ENCODE peak calls at places on chromosome 2, in five cellular contexts. U, K, B, Q and L are unnamed samples.

GRCh38 chr2:133417410-133417809 is 150.9 kb downstream of the NCKAP5 start:
- DNase-seq in U (no peak), B (no peak), K (peak), Q (no peak), L (no peak)

GRCh38 chr2:196478588-196478987 is 160.9 kb upstream of the CCDC150 start:
- DNase-seq in B (no peak), U (no peak), K (no peak), Q (no peak), L (no peak)

GRCh38 chr2:119114266-119114665 is 44.3 kb downstream of the C1QL2 start:
- DNase-seq in B (no peak), Q (no peak), U (no peak), K (peak), L (no peak)

GRCh38 chr2:109123586-109124201 is 5.3 kb upstream of the SH3RF3 start:
- DNase-seq in Q (no peak), K (no peak), B (no peak), U (no peak), L (no peak)

GRCh38 chr2:109615637-109616144 is 1.5 kb downstream of the SOWAHC start:
- DNase-seq in U (no peak), B (no peak), K (peak), Q (no peak), L (no peak)

GRCh38 chr2:67159929-67160328 is 237.2 kb upstream of the ETAA1 start:
- DNase-seq in B (no peak), U (no peak), Q (peak), K (no peak), L (peak)

GRCh38 chr2:239444626-239445625 is 44.1 kb upstream of the HDAC4 start:
- DNase-seq in K (no peak), B (no peak), Q (no peak), U (no peak), L (peak)

GRCh38 chr2:141399270-141399669 is 731.5 kb downstream of the LRP1B start:
- DNase-seq in K (peak), U (no peak), B (no peak), Q (no peak), L (peak)

GRCh38 chr2:235623052-235623451 is 129.2 kb downstream of the AGAP1 start:
- DNase-seq in B (no peak), K (no peak), U (no peak), Q (no peak), L (no peak)

GRCh38 chr2:18544171-18544570 is 16.3 kb downstream of the RDH14 start:
- DNase-seq in K (no peak), Q (no peak), B (no peak), U (no peak), L (peak)

GRCh38 chr2:212845941-212846340 is 305.5 kb downstream of the IKZF2 start:
- DNase-seq in U (no peak), K (no peak), B (no peak), Q (peak), L (peak)

GRCh38 chr2:129233751-129234406 is 745.6 kb upstream of the RAB6C start:
- DNase-seq in B (no peak), Q (no peak), K (no peak), U (no peak), L (peak)

GRCh38 chr2:176139170-176139611 is 9.7 kb downstream of the HOXD8 start:
- DNase-seq in K (peak), U (no peak), B (no peak), Q (no peak), L (peak)

GRCh38 chr2:86020984-86021383 is 84.7 kb downstream of the POLR1A start:
- DNase-seq in B (no peak), K (no peak), Q (no peak), U (no peak), L (no peak)

GRCh38 chr2:191486584-191487320 is 191.2 kb upstream of the NABP1 start:
- DNase-seq in K (no peak), U (peak), Q (peak), B (peak), L (peak)

GRCh38 chr2:8627019-8627691 is 54.7 kb upstream of the ID2 start:
- DNase-seq in B (no peak), K (no peak), Q (no peak), U (no peak), L (no peak)

GRCh38 chr2:223100061-223100511 is 48.1 kb downstream of the KCNE4 start:
- DNase-seq in K (no peak), B (no peak), Q (no peak), U (no peak), L (peak)

GRCh38 chr2:10452334-10452733 is 4.2 kb upstream of the ODC1 start:
- DNase-seq in B (no peak), U (no peak), Q (peak), K (no peak), L (peak)

GRCh38 chr2:154924531-154924930 is 226.0 kb downstream of the KCNJ3 start:
- DNase-seq in U (no peak), B (no peak), Q (no peak), K (no peak), L (no peak)

GRCh38 chr2:4354678-4355077 is 651.3 kb downstream of the DCDC2C start:
- DNase-seq in Q (no peak), K (peak), U (no peak), B (no peak), L (no peak)

GRCh38 chr2:206800501-206801416 is 35.4 kb downstream of the FASTKD2 start:
- DNase-seq in Q (peak), U (peak), K (peak), B (peak), L (peak)

GRCh38 chr2:2621855-2622254 is 290.8 kb upstream of the MYT1L start:
- DNase-seq in B (no peak), Q (no peak), U (no peak), K (peak), L (no peak)

GRCh38 chr2:116511426-116511825 is 1303.1 kb upstream of the DDX18 start:
- DNase-seq in K (no peak), U (no peak), B (no peak), Q (no peak), L (no peak)

GRCh38 chr2:112706170-112706664 is 14.6 kb upstream of the NT5DC4 start:
- DNase-seq in B (no peak), U (no peak), K (no peak), Q (no peak), L (no peak)

GRCh38 chr2:168816369-168816768 is 13.9 kb downstream of the NOSTRIN start:
- DNase-seq in U (no peak), B (no peak), K (no peak), Q (peak), L (peak)

DNA sequence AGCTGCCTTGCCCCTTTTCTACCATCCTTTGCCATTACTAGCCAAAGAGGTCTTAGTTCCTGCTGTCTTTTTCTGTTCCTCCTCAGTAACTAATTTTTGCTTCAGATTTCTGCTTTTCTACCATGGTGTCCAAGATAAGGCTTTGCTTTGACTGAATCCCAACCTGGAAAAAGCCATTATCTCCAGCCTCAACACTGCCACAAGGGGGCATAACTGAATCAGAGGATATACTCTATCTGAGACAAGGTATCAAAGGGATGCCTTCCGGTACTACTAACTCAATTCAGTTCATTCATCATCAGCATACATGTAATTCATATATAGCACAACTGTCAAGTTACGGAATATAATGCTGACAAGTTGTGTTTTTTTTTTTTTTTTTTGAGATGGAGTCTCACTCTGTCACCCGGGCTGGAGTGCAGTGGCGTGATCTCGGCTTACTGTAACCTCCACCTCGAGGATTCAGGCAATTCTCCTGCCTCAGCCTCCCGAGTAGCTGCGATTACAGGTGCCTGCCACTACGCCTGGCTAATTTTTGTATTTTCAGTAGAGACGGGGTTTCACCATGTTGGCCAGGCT is 11.4 kb downstream of the OSGEPL1 start:
- DNase-seq in B (peak), Q (no peak), K (peak), U (peak), L (peak)
- TF ChIP-seq CTCF in B (peak), Q (peak), K (peak), U (peak), L (peak)

GRCh38 chr2:70709275-70709674 is 58.7 kb downstream of the ADD2 start:
- DNase-seq in B (no peak), K (no peak), Q (no peak), U (no peak), L (peak)
- TF ChIP-seq CTCF in B (no peak), K (no peak), Q (no peak), U (no peak), L (no peak)

DNA sequence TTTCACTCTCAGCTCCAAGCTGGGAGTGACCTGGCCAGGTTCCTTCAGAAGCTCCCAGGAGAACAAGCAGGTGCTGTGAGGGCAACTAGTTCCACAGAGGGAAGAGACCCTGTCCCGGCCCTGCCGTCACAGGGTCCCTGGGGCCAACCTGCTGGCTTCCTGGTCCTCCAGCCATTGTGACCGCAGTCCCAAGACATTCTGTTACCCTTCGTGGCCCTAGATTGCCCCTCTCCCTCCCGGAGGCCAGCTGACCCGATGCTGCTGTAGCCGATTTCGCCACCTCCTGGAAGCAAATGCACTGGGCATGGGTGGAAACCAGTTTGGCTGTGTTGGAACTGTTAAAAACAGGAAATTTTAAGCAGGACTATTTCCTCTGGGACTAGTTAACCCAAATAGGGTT is 55.4 kb downstream of the EPAS1 start:
- DNase-seq in U (no peak), K (no peak), Q (no peak), B (no peak), L (no peak)
- TF ChIP-seq CTCF in U (no peak), K (peak), Q (no peak), B (no peak), L (peak)

DNA sequence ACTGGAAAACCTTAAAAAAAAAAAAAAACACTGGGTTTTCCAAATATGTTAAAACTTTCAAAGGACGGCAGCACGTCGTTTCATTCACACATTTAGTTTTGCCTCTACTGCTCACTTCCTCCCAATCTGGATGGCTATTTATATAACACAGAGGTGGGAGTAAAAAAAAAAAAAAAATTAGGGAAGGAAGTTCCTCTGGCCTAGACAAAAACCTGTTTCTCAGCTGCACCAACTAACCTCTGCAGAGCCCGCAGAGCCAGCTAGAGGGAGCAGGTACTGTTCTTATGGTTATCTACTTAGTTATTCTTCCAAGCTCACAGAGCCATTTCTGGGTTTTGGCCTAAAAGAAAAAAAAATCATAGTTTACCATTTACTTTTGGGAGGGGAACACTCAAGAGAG is 28.1 kb downstream of the SLC1A4 start:
- DNase-seq in Q (no peak), U (no peak), K (peak), B (no peak), L (no peak)
- TF ChIP-seq CTCF in Q (peak), U (peak), K (peak), B (peak), L (peak)